ENCODE peak calls at places on chromosome 16, in six cellular contexts. One of them, this sample, is unnamed.
A peak's percentile ranks its signal among the peaks of the same experiment; 100 is the strongest.

GRCh38 chr16:81519298-81520150 is 74.9 kb downstream of the CMIP start:
- DNase-seq in fibroblast of the aortic adventitia: no peak
- DNase-seq in CD8-positive, alpha-beta memory T cell: no peak
- DNase-seq in neuronal stem cell: no peak
- DNase-seq in progenitor cell of endocrine pancreas: no peak
- DNase-seq in caudate nucleus: no peak
- DNase-seq in this sample: no peak

GRCh38 chr16:26987631-26988030 is 79.1 kb upstream of the C16orf82 start:
- DNase-seq in neuronal stem cell: no peak
- DNase-seq in fibroblast of the aortic adventitia: peak; percentile 46
- DNase-seq in CD8-positive, alpha-beta memory T cell: no peak
- DNase-seq in progenitor cell of endocrine pancreas: no peak
- DNase-seq in caudate nucleus: no peak
- DNase-seq in this sample: no peak

GRCh38 chr16:13060932-13061331 is 159.5 kb downstream of the SHISA9 start:
- DNase-seq in fibroblast of the aortic adventitia: no peak
- DNase-seq in neuronal stem cell: no peak
- DNase-seq in caudate nucleus: no peak
- DNase-seq in progenitor cell of endocrine pancreas: no peak
- DNase-seq in CD8-positive, alpha-beta memory T cell: no peak
- DNase-seq in this sample: no peak

GRCh38 chr16:89177501-89177900 is 6.0 kb downstream of the CDH15 start:
- DNase-seq in CD8-positive, alpha-beta memory T cell: no peak
- DNase-seq in caudate nucleus: no peak
- DNase-seq in fibroblast of the aortic adventitia: no peak
- DNase-seq in progenitor cell of endocrine pancreas: no peak
- DNase-seq in neuronal stem cell: no peak
- DNase-seq in this sample: no peak

GRCh38 chr16:23907903-23908302 is 72.1 kb downstream of the PRKCB start:
- DNase-seq in CD8-positive, alpha-beta memory T cell: no peak
- DNase-seq in fibroblast of the aortic adventitia: no peak
- DNase-seq in progenitor cell of endocrine pancreas: no peak
- DNase-seq in caudate nucleus: no peak
- DNase-seq in neuronal stem cell: no peak
- DNase-seq in this sample: no peak

GRCh38 chr16:76474048-76474447 is 196.8 kb downstream of the CNTNAP4 start:
- DNase-seq in progenitor cell of endocrine pancreas: no peak
- DNase-seq in fibroblast of the aortic adventitia: no peak
- DNase-seq in caudate nucleus: no peak
- DNase-seq in neuronal stem cell: no peak
- DNase-seq in CD8-positive, alpha-beta memory T cell: no peak
- DNase-seq in this sample: no peak

GRCh38 chr16:8850279-8850885 is 18.4 kb downstream of the CARHSP1 start:
- DNase-seq in CD8-positive, alpha-beta memory T cell: no peak
- DNase-seq in neuronal stem cell: no peak
- DNase-seq in progenitor cell of endocrine pancreas: no peak
- DNase-seq in fibroblast of the aortic adventitia: peak; percentile 85
- DNase-seq in caudate nucleus: no peak
- DNase-seq in this sample: no peak

GRCh38 chr16:58331024-58331707 is 36.3 kb upstream of the PRSS54 start:
- DNase-seq in progenitor cell of endocrine pancreas: peak; percentile 20
- DNase-seq in neuronal stem cell: peak; percentile 24
- DNase-seq in fibroblast of the aortic adventitia: no peak
- DNase-seq in caudate nucleus: no peak
- DNase-seq in CD8-positive, alpha-beta memory T cell: no peak
- DNase-seq in this sample: no peak

GRCh38 chr16:3645108-3645503 is 9.4 kb upstream of the DNASE1 start:
- DNase-seq in CD8-positive, alpha-beta memory T cell: no peak
- DNase-seq in fibroblast of the aortic adventitia: no peak
- DNase-seq in progenitor cell of endocrine pancreas: no peak
- DNase-seq in caudate nucleus: no peak
- DNase-seq in neuronal stem cell: no peak
- DNase-seq in this sample: no peak

GRCh38 chr16:57306676-57307341 is 22.3 kb upstream of the PLLP start:
- DNase-seq in progenitor cell of endocrine pancreas: no peak
- DNase-seq in caudate nucleus: no peak
- DNase-seq in neuronal stem cell: no peak
- DNase-seq in CD8-positive, alpha-beta memory T cell: no peak
- DNase-seq in fibroblast of the aortic adventitia: no peak
- DNase-seq in this sample: no peak

GRCh38 chr16:88548131-88548874 is 21.9 kb upstream of the ZC3H18 start:
- DNase-seq in CD8-positive, alpha-beta memory T cell: no peak
- DNase-seq in neuronal stem cell: no peak
- DNase-seq in progenitor cell of endocrine pancreas: no peak
- DNase-seq in fibroblast of the aortic adventitia: no peak
- DNase-seq in caudate nucleus: no peak
- DNase-seq in this sample: no peak

GRCh38 chr16:21302454-21302853 is 24.4 kb upstream of the CRYM start:
- DNase-seq in fibroblast of the aortic adventitia: peak; percentile 22
- DNase-seq in progenitor cell of endocrine pancreas: no peak
- DNase-seq in CD8-positive, alpha-beta memory T cell: no peak
- DNase-seq in neuronal stem cell: no peak
- DNase-seq in caudate nucleus: no peak
- DNase-seq in this sample: no peak

GRCh38 chr16:85068746-85069145 is 41.2 kb downstream of the KIAA0513 start:
- DNase-seq in caudate nucleus: no peak
- DNase-seq in CD8-positive, alpha-beta memory T cell: no peak
- DNase-seq in progenitor cell of endocrine pancreas: no peak
- DNase-seq in neuronal stem cell: no peak
- DNase-seq in fibroblast of the aortic adventitia: no peak
- DNase-seq in this sample: no peak